ENCODE peak calls at places on chromosomes 7 and 10, in seven cellular contexts. G, B, R, N, W, M and I are unnamed samples.

GRCh38 chr10:16437540-16437894 is 707 bp downstream of the PTER start:
- DNase-seq in B (no peak), W (no peak), M (no peak), N (no peak), R (no peak), G (no peak), I (no peak)

GRCh38 chr7:117538053-117538452 is 58.2 kb downstream of the CFTR start:
- DNase-seq in B (no peak), M (no peak), R (no peak), G (no peak), W (no peak), N (no peak), I (no peak)

GRCh38 chr7:4873071-4873944 is 10.2 kb downstream of the RADIL start:
- DNase-seq in G (no peak), R (no peak), W (no peak), M (no peak), N (no peak), B (no peak), I (no peak)

GRCh38 chr7:91344248-91344647 is 80.0 kb downstream of the FZD1 start:
- DNase-seq in B (no peak), N (no peak), W (no peak), M (no peak), R (no peak), G (no peak), I (no peak)

GRCh38 chr7:111370002-111370401 is 192.3 kb downstream of the IMMP2L start:
- DNase-seq in B (no peak), R (no peak), G (no peak), N (no peak), M (no peak), W (no peak), I (no peak)

GRCh38 chr10:113958631-113959382 is 84.9 kb upstream of the ADRB1 start:
- DNase-seq in B (no peak), W (no peak), M (no peak), G (no peak), R (peak), N (peak), I (peak)

GRCh38 chr7:148898845-148899474 is 14.9 kb upstream of the EZH2 start:
- DNase-seq in M (no peak), B (no peak), G (no peak), N (no peak), R (no peak), W (no peak), I (no peak)

GRCh38 chr10:127462643-127463295 is 86.3 kb upstream of the NPS start:
- DNase-seq in M (no peak), B (no peak), N (no peak), W (no peak), G (no peak), R (no peak), I (no peak)

GRCh38 chr7:20598479-20599419 is 16.7 kb upstream of the ABCB5 start:
- DNase-seq in G (no peak), N (peak), B (peak), M (no peak), W (peak), R (peak), I (no peak)

GRCh38 chr7:19919156-19920085 is 146.0 kb upstream of the TMEM196 start:
- DNase-seq in M (no peak), B (no peak), R (peak), N (peak), G (no peak), W (no peak), I (no peak)

GRCh38 chr10:119419931-119420330 is 122.6 kb downstream of the RGS10 start:
- DNase-seq in M (no peak), N (no peak), G (no peak), R (no peak), W (no peak), B (no peak), I (no peak)

GRCh38 chr10:122939819-122940543 is 14.0 kb downstream of the C10orf88 start:
- DNase-seq in B (no peak), W (no peak), N (peak), R (peak), G (no peak), M (no peak), I (no peak)

GRCh38 chr7:2325028-2325625 is 10.9 kb upstream of the SNX8 start:
- DNase-seq in N (no peak), M (no peak), B (no peak), G (no peak), W (no peak), R (no peak), I (no peak)

GRCh38 chr10:78813526-78814429 is 255.0 kb upstream of the ZMIZ1 start:
- DNase-seq in R (no peak), B (no peak), M (no peak), W (no peak), N (no peak), G (no peak), I (no peak)

GRCh38 chr10:122010405-122011050 is 21.6 kb downstream of the TACC2 start:
- DNase-seq in W (no peak), N (peak), G (no peak), B (no peak), R (peak), M (no peak), I (no peak)

GRCh38 chr10:108894402-108895301 is 1028.7 kb downstream of the XPNPEP1 start:
- DNase-seq in G (no peak), M (no peak), N (no peak), B (no peak), W (no peak), R (no peak), I (no peak)

GRCh38 chr10:58740620-58741369 is 228.1 kb downstream of the BICC1 start:
- DNase-seq in M (no peak), B (no peak), N (no peak), R (no peak), G (no peak), W (no peak), I (no peak)

GRCh38 chr10:118522791-118523498 is 72.5 kb downstream of the PRLHR start:
- DNase-seq in M (no peak), B (no peak), G (no peak), R (peak), W (no peak), N (peak), I (no peak)

GRCh38 chr7:43873300-43873699 is 4.0 kb upstream of the MRPS24 start:
- DNase-seq in W (no peak), G (no peak), M (no peak), N (peak), B (no peak), R (peak), I (no peak)

GRCh38 chr7:111931016-111931517 is 275.1 kb downstream of the DOCK4 start:
- DNase-seq in W (peak), G (no peak), N (peak), B (no peak), M (no peak), R (peak), I (no peak)

GRCh38 chr10:94002156-94002555 is 8.4 kb downstream of the PLCE1 start:
- DNase-seq in N (no peak), W (no peak), B (no peak), G (no peak), R (no peak), M (no peak), I (no peak)

GRCh38 chr10:80139290-80139689 is 6.8 kb downstream of the PLAC9 start:
- DNase-seq in N (no peak), M (no peak), R (no peak), G (no peak), W (no peak), B (no peak), I (no peak)

GRCh38 chr10:132237871-132238270 is 51.1 kb downstream of the DPYSL4 start:
- DNase-seq in M (no peak), W (no peak), R (no peak), N (no peak), G (no peak), B (no peak), I (no peak)

GRCh38 chr7:43303740-43304241 is 191.3 kb downstream of the HECW1 start:
- DNase-seq in G (no peak), R (no peak), W (no peak), B (no peak), M (no peak), N (peak), I (no peak)

GRCh38 chr10:43250925-43251663 is 15.8 kb downstream of the RASGEF1A start:
- DNase-seq in M (no peak), W (no peak), B (no peak), R (no peak), N (no peak), G (peak), I (no peak)

GRCh38 chr7:164882-165660 is 27.3 kb upstream of the FAM20C start:
- DNase-seq in G (peak), B (no peak), M (no peak), N (no peak), W (peak), R (no peak), I (no peak)

GRCh38 chr10:51615764-51616298 is 83.6 kb downstream of the CSTF2T start:
- DNase-seq in R (no peak), W (no peak), G (no peak), N (peak), B (no peak), M (no peak), I (no peak)

GRCh38 chr7:42283553-42283952 is 46.5 kb upstream of the GLI3 start:
- DNase-seq in B (no peak), R (peak), N (peak), G (no peak), M (no peak), W (no peak), I (no peak)

GRCh38 chr7:20474244-20474643 is 141.2 kb upstream of the ABCB5 start:
- DNase-seq in N (no peak), B (no peak), G (no peak), W (no peak), R (no peak), M (no peak), I (no peak)

GRCh38 chr10:31832261-31832660 is 96.4 kb downstream of the ARHGAP12 start:
- DNase-seq in N (no peak), B (no peak), R (no peak), M (no peak), W (no peak), G (no peak), I (no peak)

GRCh38 chr7:41628926-41629325 is 74.0 kb downstream of the INHBA start:
- DNase-seq in B (no peak), M (no peak), N (peak), R (peak), G (no peak), W (no peak), I (peak)

GRCh38 chr7:143936087-143937009 is 1.3 kb downstream of the OR2F2 start:
- DNase-seq in N (peak), B (no peak), R (peak), M (no peak), G (no peak), W (no peak), I (peak)